ENCODE peak calls at places on chromosomes 6 and 20, in ten cellular contexts. W is tibial nerve, O is WTC11, N is coronary artery, I is mesothelial cell of epicardium, S is adrenal gland, A is breast epithelium, T is neural crest cell, R is RWPE1, X is AG04449. U is an unnamed sample.

GRCh38 chr6:28995093-28995650 is 9.9 kb downstream of the ZNF311 start:
- DNase-seq in I (no peak), S (no peak), N (no peak), O (no peak), W (no peak), T (no peak), R (no peak), A (no peak), X (no peak), U (no peak)

GRCh38 chr6:85462673-85463072 is 12.8 kb downstream of the NT5E start:
- DNase-seq in I (no peak), T (no peak), X (no peak), S (no peak), R (no peak), N (no peak), W (no peak), A (no peak), O (no peak), U (no peak)

GRCh38 chr6:134577998-134578397 is 260.1 kb upstream of the SGK1 start:
- DNase-seq in T (no peak), O (no peak), N (no peak), X (no peak), W (no peak), A (no peak), I (no peak), R (no peak), S (no peak), U (no peak)

GRCh38 chr6:143579703-143580102 is 68.2 kb upstream of the FUCA2 start:
- DNase-seq in A (no peak), W (no peak), S (peak; percentile 83), T (no peak), R (peak; percentile 64), O (no peak), X (peak; percentile 70), N (no peak), I (no peak), U (no peak)

GRCh38 chr6:52089758-52090348 is 2.4 kb upstream of the PKHD1 start:
- DNase-seq in X (no peak), W (no peak), T (no peak), I (no peak), N (no peak), O (no peak), S (no peak), R (peak; percentile 70), A (no peak), U (no peak)

GRCh38 chr20:50958733-50959542 is at the start of gene MOCS3:
- DNase-seq in S (peak; percentile 91), A (peak; percentile 75), T (no peak), N (peak; percentile 92), O (peak; percentile 66), X (peak; percentile 63), R (peak; percentile 92), W (no peak), I (peak; percentile 64), U (no peak)

GRCh38 chr6:139514819-139515218 is 140.4 kb upstream of the CITED2 start:
- DNase-seq in X (no peak), O (no peak), W (no peak), I (no peak), S (no peak), R (no peak), T (no peak), A (no peak), N (no peak), U (no peak)

GRCh38 chr20:48691523-48691922 is 136.3 kb downstream of the PREX1 start:
- DNase-seq in O (no peak), A (no peak), I (no peak), T (no peak), N (no peak), X (no peak), W (no peak), S (no peak), R (no peak), U (peak; percentile 15)

GRCh38 chr6:11050735-11051134 is 6.6 kb upstream of the ELOVL2 start:
- DNase-seq in R (no peak), X (no peak), O (no peak), N (no peak), S (no peak), A (no peak), W (no peak), T (no peak), I (no peak), U (no peak)

GRCh38 chr6:14035448-14035847 is 82.1 kb upstream of the CD83 start:
- DNase-seq in I (no peak), N (no peak), T (no peak), R (peak; percentile 18), S (no peak), X (peak; percentile 87), A (no peak), O (peak; percentile 25), W (no peak), U (no peak)

GRCh38 chr6:51505451-51505850 is 582.0 kb downstream of the PKHD1 start:
- DNase-seq in S (no peak), R (no peak), W (no peak), A (no peak), X (no peak), O (no peak), N (no peak), I (no peak), T (no peak), U (no peak)

GRCh38 chr6:136795996-136796395 is 3.7 kb upstream of the MAP3K5 start:
- DNase-seq in X (no peak), O (no peak), A (no peak), N (no peak), W (no peak), R (no peak), S (no peak), I (no peak), T (no peak), U (no peak)

GRCh38 chr6:56293756-56294155 is 46.4 kb upstream of the COL21A1 start:
- DNase-seq in X (no peak), O (no peak), A (no peak), R (no peak), S (no peak), T (no peak), I (no peak), W (no peak), N (no peak), U (no peak)

GRCh38 chr6:150391414-150391813 is 22.6 kb downstream of the IYD start:
- DNase-seq in S (no peak), O (no peak), I (no peak), W (no peak), T (no peak), A (no peak), N (no peak), R (no peak), X (no peak), U (no peak)

GRCh38 chr20:34516038-34516873 is at the start of gene DYNLRB1:
- DNase-seq in N (peak; percentile 97), W (peak; percentile 96), T (peak; percentile 100), I (peak; percentile 99), X (peak; percentile 82), A (peak; percentile 97), S (peak; percentile 99), R (peak; percentile 98), O (peak; percentile 98), U (peak; percentile 100)

GRCh38 chr20:49907405-49908257 is 7.7 kb downstream of the SPATA2 start:
- DNase-seq in X (no peak), O (no peak), T (no peak), R (no peak), I (no peak), W (no peak), N (no peak), S (no peak), A (peak; percentile 37), U (peak; percentile 76)

GRCh38 chr20:49908258-49908565 is 7.1 kb downstream of the SPATA2 start:
- DNase-seq in S (no peak), W (no peak), X (no peak), N (no peak), A (peak; percentile 50), R (no peak), I (no peak), O (no peak), T (no peak), U (no peak)

GRCh38 chr20:49913399-49914047 is 1.8 kb downstream of the SPATA2 start:
- DNase-seq in I (no peak), S (no peak), T (no peak), A (no peak), N (no peak), O (no peak), W (no peak), X (no peak), R (no peak), U (no peak)

GRCh38 chr20:49909499-49910339 is 5.6 kb downstream of the SPATA2 start:
- DNase-seq in R (no peak), X (no peak), O (no peak), A (peak; percentile 58), I (no peak), W (no peak), T (no peak), S (peak; percentile 76), N (no peak), U (peak; percentile 80)

GRCh38 chr20:49910340-49910706 is 5.0 kb downstream of the SPATA2 start:
- DNase-seq in T (no peak), X (no peak), N (no peak), O (no peak), R (no peak), I (no peak), W (no peak), S (no peak), A (no peak), U (no peak)
- TF ChIP-seq CTCF in T (no peak), X (no peak), N (no peak), O (no peak), R (no peak), I (no peak), W (no peak), S (no peak), A (no peak), U (no peak)

DNA sequence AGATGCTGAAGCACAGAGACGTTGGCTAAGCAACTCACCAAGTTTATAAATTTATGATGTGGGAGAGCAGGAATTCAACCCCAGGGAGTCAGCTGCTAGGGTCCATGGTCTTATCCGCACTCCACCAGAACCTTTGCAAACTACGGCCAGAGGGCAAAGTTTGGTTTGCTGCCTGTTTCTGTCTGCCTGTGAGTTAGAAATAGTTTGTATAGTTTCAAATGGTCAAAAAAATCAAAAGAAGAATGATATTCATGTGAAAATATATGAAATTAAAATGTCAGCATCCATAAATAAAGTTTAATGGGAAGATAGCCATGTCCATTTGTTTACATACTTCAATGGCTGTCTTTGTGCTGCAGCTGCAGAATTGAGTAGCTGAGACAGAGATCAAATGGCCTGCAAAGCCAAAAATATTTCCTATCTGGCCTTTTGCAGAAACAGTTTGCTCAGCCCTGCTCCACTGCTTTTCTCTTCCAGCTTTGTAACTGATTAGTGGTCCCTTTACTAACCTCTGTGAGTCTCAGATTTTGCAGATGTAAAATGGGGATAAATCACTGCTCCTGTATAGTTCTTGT is 83.8 kb upstream of the ZFP64 start:
- DNase-seq in R (no peak), S (no peak), W (no peak), O (no peak), I (no peak), T (no peak), N (no peak), X (no peak), A (no peak), U (no peak)
- TF ChIP-seq CTCF in R (no peak), S (no peak), W (no peak), O (no peak), I (no peak), T (no peak), N (no peak), X (no peak), A (no peak), U (no peak)

GRCh38 chr20:8953300-8953699 is 115.6 kb upstream of the PLCB4 start:
- DNase-seq in N (no peak), T (no peak), R (no peak), O (peak; percentile 14), W (no peak), X (no peak), S (no peak), I (no peak), A (no peak), U (no peak)
- TF ChIP-seq CTCF in N (no peak), T (no peak), R (no peak), O (no peak), W (no peak), X (no peak), S (no peak), I (no peak), A (no peak), U (no peak)

GRCh38 chr6:30357678-30358339 is 12.9 kb downstream of the RPP21 start:
- DNase-seq in X (peak; percentile 17), W (peak; percentile 39), O (peak; percentile 81), T (peak; percentile 51), N (no peak), I (peak; percentile 54), S (peak; percentile 60), R (peak; percentile 57), A (no peak), U (no peak)
- TF ChIP-seq CTCF in X (peak; percentile 47), W (peak; percentile 46), O (peak; percentile 61), T (peak; percentile 87), N (no peak), I (peak; percentile 62), S (peak; percentile 56), R (peak; percentile 68), A (no peak), U (peak; percentile 92)

U was measured in chondrocyte.